ENCODE peak calls at places on chromosome 22, in nine cellular contexts. One of them, this sample, is unnamed.

GRCh38 chr22:36212896-36213295 is 11.3 kb upstream of the APOL4 start:
- DNase-seq in GM06990: no peak
- DNase-seq in Daoy: no peak
- DNase-seq in K562: no peak
- DNase-seq in stimulated activated naive CD4-positive, alpha-beta T cell treated with Interleukin-2 at 50 U/mL for 16 hours: no peak
- DNase-seq in cardiac muscle cell: no peak
- DNase-seq in NB4: peak
- DNase-seq in transverse colon: no peak
- DNase-seq in globus pallidus: no peak
- DNase-seq in this sample: no peak

GRCh38 chr22:48528221-48528915 is 1299.3 kb downstream of the BRD1 start:
- DNase-seq in GM06990: no peak
- DNase-seq in Daoy: no peak
- DNase-seq in K562: no peak
- DNase-seq in stimulated activated naive CD4-positive, alpha-beta T cell treated with Interleukin-2 at 50 U/mL for 16 hours: no peak
- DNase-seq in cardiac muscle cell: no peak
- DNase-seq in NB4: no peak
- DNase-seq in transverse colon: no peak
- DNase-seq in globus pallidus: no peak
- DNase-seq in this sample: no peak

GRCh38 chr22:19811211-19811621 is 43.5 kb downstream of the GNB1L start:
- DNase-seq in GM06990: no peak
- DNase-seq in Daoy: no peak
- DNase-seq in K562: no peak
- DNase-seq in stimulated activated naive CD4-positive, alpha-beta T cell treated with Interleukin-2 at 50 U/mL for 16 hours: no peak
- DNase-seq in cardiac muscle cell: no peak
- DNase-seq in NB4: no peak
- DNase-seq in transverse colon: no peak
- DNase-seq in globus pallidus: no peak
- DNase-seq in this sample: peak

GRCh38 chr22:43967069-43967468 is 11.8 kb downstream of the SAMM50 start:
- DNase-seq in GM06990: no peak
- DNase-seq in Daoy: no peak
- DNase-seq in K562: no peak
- DNase-seq in stimulated activated naive CD4-positive, alpha-beta T cell treated with Interleukin-2 at 50 U/mL for 16 hours: no peak
- DNase-seq in cardiac muscle cell: peak
- DNase-seq in NB4: no peak
- DNase-seq in transverse colon: no peak
- DNase-seq in globus pallidus: no peak
- DNase-seq in this sample: no peak

GRCh38 chr22:35785181-35785923 is 67.7 kb downstream of the APOL5 start:
- DNase-seq in GM06990: no peak
- DNase-seq in Daoy: no peak
- DNase-seq in K562: no peak
- DNase-seq in stimulated activated naive CD4-positive, alpha-beta T cell treated with Interleukin-2 at 50 U/mL for 16 hours: no peak
- DNase-seq in cardiac muscle cell: peak
- DNase-seq in NB4: peak
- DNase-seq in transverse colon: no peak
- DNase-seq in globus pallidus: no peak
- DNase-seq in this sample: no peak

GRCh38 chr22:37212174-37212906 is at the start of gene SSTR3:
- DNase-seq in GM06990: no peak
- DNase-seq in Daoy: no peak
- DNase-seq in K562: peak
- DNase-seq in stimulated activated naive CD4-positive, alpha-beta T cell treated with Interleukin-2 at 50 U/mL for 16 hours: no peak
- DNase-seq in cardiac muscle cell: peak
- DNase-seq in NB4: no peak
- DNase-seq in transverse colon: no peak
- DNase-seq in globus pallidus: no peak
- DNase-seq in this sample: peak

GRCh38 chr22:25750569-25751173 is 8.7 kb downstream of the MYO18B start:
- DNase-seq in GM06990: no peak
- DNase-seq in Daoy: no peak
- DNase-seq in K562: no peak
- DNase-seq in stimulated activated naive CD4-positive, alpha-beta T cell treated with Interleukin-2 at 50 U/mL for 16 hours: no peak
- DNase-seq in cardiac muscle cell: no peak
- DNase-seq in NB4: no peak
- DNase-seq in transverse colon: no peak
- DNase-seq in globus pallidus: no peak
- DNase-seq in this sample: no peak

GRCh38 chr22:30538280-30538679 is 8.3 kb downstream of the SEC14L6 start:
- DNase-seq in GM06990: no peak
- DNase-seq in Daoy: peak
- DNase-seq in K562: no peak
- DNase-seq in stimulated activated naive CD4-positive, alpha-beta T cell treated with Interleukin-2 at 50 U/mL for 16 hours: no peak
- DNase-seq in cardiac muscle cell: peak
- DNase-seq in NB4: no peak
- DNase-seq in transverse colon: no peak
- DNase-seq in globus pallidus: no peak
- DNase-seq in this sample: no peak

GRCh38 chr22:48370508-48371325 is 1457.0 kb downstream of the BRD1 start:
- DNase-seq in GM06990: no peak
- DNase-seq in Daoy: no peak
- DNase-seq in K562: no peak
- DNase-seq in stimulated activated naive CD4-positive, alpha-beta T cell treated with Interleukin-2 at 50 U/mL for 16 hours: no peak
- DNase-seq in cardiac muscle cell: no peak
- DNase-seq in NB4: no peak
- DNase-seq in transverse colon: no peak
- DNase-seq in globus pallidus: no peak
- DNase-seq in this sample: no peak

GRCh38 chr22:22823126-22823804 is 64.4 kb upstream of the IGLL5 start:
- DNase-seq in GM06990: no peak
- DNase-seq in Daoy: no peak
- DNase-seq in K562: no peak
- DNase-seq in stimulated activated naive CD4-positive, alpha-beta T cell treated with Interleukin-2 at 50 U/mL for 16 hours: no peak
- DNase-seq in cardiac muscle cell: no peak
- DNase-seq in NB4: peak
- DNase-seq in transverse colon: no peak
- DNase-seq in globus pallidus: no peak
- DNase-seq in this sample: no peak

GRCh38 chr22:24703101-24703500 is 71.4 kb downstream of the PIWIL3 start:
- DNase-seq in GM06990: no peak
- DNase-seq in Daoy: peak
- DNase-seq in K562: peak
- DNase-seq in stimulated activated naive CD4-positive, alpha-beta T cell treated with Interleukin-2 at 50 U/mL for 16 hours: no peak
- DNase-seq in cardiac muscle cell: peak
- DNase-seq in NB4: no peak
- DNase-seq in transverse colon: peak
- DNase-seq in globus pallidus: no peak
- DNase-seq in this sample: peak

GRCh38 chr22:19429950-19430889 is 1.3 kb downstream of the HIRA start:
- DNase-seq in GM06990: peak
- DNase-seq in Daoy: peak
- DNase-seq in K562: peak
- DNase-seq in stimulated activated naive CD4-positive, alpha-beta T cell treated with Interleukin-2 at 50 U/mL for 16 hours: peak
- DNase-seq in cardiac muscle cell: peak
- DNase-seq in NB4: peak
- DNase-seq in transverse colon: peak
- DNase-seq in globus pallidus: no peak
- DNase-seq in this sample: no peak

GRCh38 chr22:37172266-37173245 is 15.5 kb downstream of the C1QTNF6 start:
- DNase-seq in GM06990: no peak
- DNase-seq in Daoy: no peak
- DNase-seq in K562: no peak
- DNase-seq in stimulated activated naive CD4-positive, alpha-beta T cell treated with Interleukin-2 at 50 U/mL for 16 hours: no peak
- DNase-seq in cardiac muscle cell: no peak
- DNase-seq in NB4: no peak
- DNase-seq in transverse colon: no peak
- DNase-seq in globus pallidus: no peak
- DNase-seq in this sample: peak

GRCh38 chr22:37370306-37370979 is 56.8 kb downstream of the ELFN2 start:
- DNase-seq in GM06990: no peak
- DNase-seq in Daoy: no peak
- DNase-seq in K562: no peak
- DNase-seq in stimulated activated naive CD4-positive, alpha-beta T cell treated with Interleukin-2 at 50 U/mL for 16 hours: no peak
- DNase-seq in cardiac muscle cell: no peak
- DNase-seq in NB4: peak
- DNase-seq in transverse colon: peak
- DNase-seq in globus pallidus: no peak
- DNase-seq in this sample: peak

GRCh38 chr22:22520020-22520656 is at the start of gene ZNF280A:
- DNase-seq in GM06990: no peak
- DNase-seq in Daoy: no peak
- DNase-seq in K562: peak
- DNase-seq in stimulated activated naive CD4-positive, alpha-beta T cell treated with Interleukin-2 at 50 U/mL for 16 hours: no peak
- DNase-seq in cardiac muscle cell: peak
- DNase-seq in NB4: no peak
- DNase-seq in transverse colon: no peak
- DNase-seq in globus pallidus: no peak
- DNase-seq in this sample: no peak

GRCh38 chr22:50731811-50732624 is 6.0 kb upstream of the ACR start:
- DNase-seq in GM06990: peak
- DNase-seq in Daoy: peak
- DNase-seq in K562: peak
- DNase-seq in stimulated activated naive CD4-positive, alpha-beta T cell treated with Interleukin-2 at 50 U/mL for 16 hours: peak
- DNase-seq in cardiac muscle cell: peak
- DNase-seq in NB4: peak
- DNase-seq in transverse colon: peak
- DNase-seq in globus pallidus: peak
- DNase-seq in this sample: peak

GRCh38 chr22:23509571-23510302 is 70.4 kb downstream of the IGLL1 start:
- DNase-seq in GM06990: no peak
- DNase-seq in Daoy: peak
- DNase-seq in K562: no peak
- DNase-seq in stimulated activated naive CD4-positive, alpha-beta T cell treated with Interleukin-2 at 50 U/mL for 16 hours: no peak
- DNase-seq in cardiac muscle cell: peak
- DNase-seq in NB4: no peak
- DNase-seq in transverse colon: no peak
- DNase-seq in globus pallidus: no peak
- DNase-seq in this sample: no peak

GRCh38 chr22:31897842-31898241 is 46.5 kb upstream of the YWHAH start:
- DNase-seq in GM06990: no peak
- DNase-seq in Daoy: no peak
- DNase-seq in K562: no peak
- DNase-seq in stimulated activated naive CD4-positive, alpha-beta T cell treated with Interleukin-2 at 50 U/mL for 16 hours: no peak
- DNase-seq in cardiac muscle cell: no peak
- DNase-seq in NB4: no peak
- DNase-seq in transverse colon: no peak
- DNase-seq in globus pallidus: peak
- DNase-seq in this sample: no peak

GRCh38 chr22:22182218-22182989 is 62.2 kb upstream of the VPREB1 start:
- DNase-seq in GM06990: no peak
- DNase-seq in Daoy: no peak
- DNase-seq in K562: no peak
- DNase-seq in stimulated activated naive CD4-positive, alpha-beta T cell treated with Interleukin-2 at 50 U/mL for 16 hours: no peak
- DNase-seq in cardiac muscle cell: no peak
- DNase-seq in NB4: no peak
- DNase-seq in transverse colon: no peak
- DNase-seq in globus pallidus: no peak
- DNase-seq in this sample: no peak

GRCh38 chr22:49536571-49537131 is 291.0 kb downstream of the BRD1 start:
- DNase-seq in GM06990: no peak
- DNase-seq in Daoy: no peak
- DNase-seq in K562: no peak
- DNase-seq in stimulated activated naive CD4-positive, alpha-beta T cell treated with Interleukin-2 at 50 U/mL for 16 hours: no peak
- DNase-seq in cardiac muscle cell: no peak
- DNase-seq in NB4: no peak
- DNase-seq in transverse colon: no peak
- DNase-seq in globus pallidus: no peak
- DNase-seq in this sample: no peak

GRCh38 chr22:23061471-23062280 is 8.6 kb upstream of the GNAZ start:
- DNase-seq in GM06990: no peak
- DNase-seq in Daoy: no peak
- DNase-seq in K562: peak
- DNase-seq in stimulated activated naive CD4-positive, alpha-beta T cell treated with Interleukin-2 at 50 U/mL for 16 hours: no peak
- DNase-seq in cardiac muscle cell: no peak
- DNase-seq in NB4: no peak
- DNase-seq in transverse colon: no peak
- DNase-seq in globus pallidus: no peak
- DNase-seq in this sample: peak

GRCh38 chr22:50338860-50339462 is 4.2 kb upstream of the PPP6R2 start:
- DNase-seq in GM06990: no peak
- DNase-seq in Daoy: no peak
- DNase-seq in K562: no peak
- DNase-seq in stimulated activated naive CD4-positive, alpha-beta T cell treated with Interleukin-2 at 50 U/mL for 16 hours: no peak
- DNase-seq in cardiac muscle cell: no peak
- DNase-seq in NB4: no peak
- DNase-seq in transverse colon: no peak
- DNase-seq in globus pallidus: no peak
- DNase-seq in this sample: no peak

GRCh38 chr22:41596776-41597634 is 7.4 kb upstream of the PMM1 start:
- DNase-seq in GM06990: peak
- DNase-seq in Daoy: peak
- DNase-seq in K562: peak
- DNase-seq in stimulated activated naive CD4-positive, alpha-beta T cell treated with Interleukin-2 at 50 U/mL for 16 hours: no peak
- DNase-seq in cardiac muscle cell: peak
- DNase-seq in NB4: peak
- DNase-seq in transverse colon: peak
- DNase-seq in globus pallidus: peak
- DNase-seq in this sample: no peak

GRCh38 chr22:36197601-36198146 is 3.9 kb downstream of the APOL4 start:
- DNase-seq in GM06990: no peak
- DNase-seq in Daoy: no peak
- DNase-seq in K562: peak
- DNase-seq in stimulated activated naive CD4-positive, alpha-beta T cell treated with Interleukin-2 at 50 U/mL for 16 hours: no peak
- DNase-seq in cardiac muscle cell: no peak
- DNase-seq in NB4: peak
- DNase-seq in transverse colon: no peak
- DNase-seq in globus pallidus: no peak
- DNase-seq in this sample: no peak

GRCh38 chr22:45762545-45763235 is 91.1 kb downstream of the ATXN10 start:
- DNase-seq in GM06990: no peak
- DNase-seq in Daoy: no peak
- DNase-seq in K562: no peak
- DNase-seq in stimulated activated naive CD4-positive, alpha-beta T cell treated with Interleukin-2 at 50 U/mL for 16 hours: no peak
- DNase-seq in cardiac muscle cell: no peak
- DNase-seq in NB4: no peak
- DNase-seq in transverse colon: no peak
- DNase-seq in globus pallidus: no peak
- DNase-seq in this sample: no peak

GRCh38 chr22:43570531-43571144 is 158.8 kb downstream of the MPPED1 start:
- DNase-seq in GM06990: no peak
- DNase-seq in Daoy: no peak
- DNase-seq in K562: no peak
- DNase-seq in stimulated activated naive CD4-positive, alpha-beta T cell treated with Interleukin-2 at 50 U/mL for 16 hours: no peak
- DNase-seq in cardiac muscle cell: no peak
- DNase-seq in NB4: no peak
- DNase-seq in transverse colon: no peak
- DNase-seq in globus pallidus: peak
- DNase-seq in this sample: no peak

GRCh38 chr22:24060375-24060788 is 49.3 kb downstream of the CABIN1 start:
- DNase-seq in GM06990: no peak
- DNase-seq in Daoy: peak
- DNase-seq in K562: no peak
- DNase-seq in stimulated activated naive CD4-positive, alpha-beta T cell treated with Interleukin-2 at 50 U/mL for 16 hours: no peak
- DNase-seq in cardiac muscle cell: peak
- DNase-seq in NB4: no peak
- DNase-seq in transverse colon: no peak
- DNase-seq in globus pallidus: peak
- DNase-seq in this sample: peak

GRCh38 chr22:45400046-45400445 is 13.4 kb downstream of the SMC1B start:
- DNase-seq in GM06990: no peak
- DNase-seq in Daoy: no peak
- DNase-seq in K562: no peak
- DNase-seq in stimulated activated naive CD4-positive, alpha-beta T cell treated with Interleukin-2 at 50 U/mL for 16 hours: no peak
- DNase-seq in cardiac muscle cell: no peak
- DNase-seq in NB4: no peak
- DNase-seq in transverse colon: no peak
- DNase-seq in globus pallidus: no peak
- DNase-seq in this sample: no peak

GRCh38 chr22:29030016-29030617 is 31.5 kb downstream of the C22orf31 start:
- DNase-seq in GM06990: no peak
- DNase-seq in Daoy: no peak
- DNase-seq in K562: no peak
- DNase-seq in stimulated activated naive CD4-positive, alpha-beta T cell treated with Interleukin-2 at 50 U/mL for 16 hours: no peak
- DNase-seq in cardiac muscle cell: peak
- DNase-seq in NB4: no peak
- DNase-seq in transverse colon: no peak
- DNase-seq in globus pallidus: no peak
- DNase-seq in this sample: no peak

GRCh38 chr22:29314537-29315285 is 786 bp downstream of the RASL10A start:
- DNase-seq in GM06990: no peak
- DNase-seq in Daoy: peak
- DNase-seq in K562: no peak
- DNase-seq in stimulated activated naive CD4-positive, alpha-beta T cell treated with Interleukin-2 at 50 U/mL for 16 hours: no peak
- DNase-seq in cardiac muscle cell: no peak
- DNase-seq in NB4: no peak
- DNase-seq in transverse colon: peak
- DNase-seq in globus pallidus: no peak
- DNase-seq in this sample: no peak

GRCh38 chr22:28629420-28630184 is 50.0 kb downstream of the TTC28 start:
- DNase-seq in GM06990: no peak
- DNase-seq in Daoy: no peak
- DNase-seq in K562: peak
- DNase-seq in stimulated activated naive CD4-positive, alpha-beta T cell treated with Interleukin-2 at 50 U/mL for 16 hours: no peak
- DNase-seq in cardiac muscle cell: peak
- DNase-seq in NB4: peak
- DNase-seq in transverse colon: no peak
- DNase-seq in globus pallidus: no peak
- DNase-seq in this sample: no peak